ENCODE peak calls at places on chromosomes 3 and 15, in seven cellular contexts. V, Y, D, N, U, L and O are unnamed samples. For H3K4me1, the result is how much of the 10 kb centered on the place peaks cover.

GRCh38 chr15:41883484-41883825 is 10.4 kb downstream of the SPTBN5 start:
- DNase-seq in V (no peak), Y (no peak), D (no peak), N (no peak), U (no peak), L (no peak), O (no peak)

GRCh38 chr3:37712387-37712786 is 149.3 kb upstream of the CTDSPL start:
- DNase-seq in V (peak), Y (no peak), D (no peak), N (no peak), U (no peak), L (no peak), O (no peak)

GRCh38 chr15:29568840-29569532 is 253.3 kb downstream of the TJP1 start:
- DNase-seq in V (peak), Y (peak), D (no peak), N (no peak), U (no peak), L (no peak), O (no peak)

GRCh38 chr15:78243491-78243941 is 9.2 kb upstream of the ACSBG1 start:
- DNase-seq in V (no peak), Y (peak), D (no peak), N (peak), U (peak), L (no peak), O (no peak)

GRCh38 chr15:96345560-96346389 is 15.3 kb downstream of the NR2F2 start:
- DNase-seq in V (peak), Y (peak), D (no peak), N (peak), U (peak), L (no peak), O (peak)

GRCh38 chr15:31483924-31484368 is 157.3 kb downstream of the KLF13 start:
- DNase-seq in V (no peak), Y (peak), D (no peak), N (no peak), U (no peak), L (peak), O (peak)

GRCh38 chr3:176848431-176849214 is 348.7 kb downstream of the TBL1XR1 start:
- DNase-seq in V (no peak), Y (no peak), D (no peak), N (no peak), U (peak), L (no peak), O (no peak)

GRCh38 chr3:143352850-143353550 is 233.4 kb downstream of the CHST2 start:
- DNase-seq in V (no peak), Y (no peak), D (no peak), N (no peak), U (no peak), L (no peak), O (no peak)

GRCh38 chr3:49656541-49657112 is 17.5 kb upstream of the APEH start:
- DNase-seq in V (no peak), Y (no peak), D (no peak), N (no peak), U (no peak), L (no peak), O (no peak)

GRCh38 chr15:59841036-59841435 is 151.9 kb upstream of the BNIP2 start:
- DNase-seq in V (no peak), Y (no peak), D (no peak), N (no peak), U (no peak), L (no peak), O (no peak)

GRCh38 chr3:185900228-185900627 is 37.6 kb downstream of the TRA2B start:
- DNase-seq in V (peak), Y (no peak), D (no peak), N (peak), U (peak), L (no peak), O (no peak)

GRCh38 chr15:84949845-84950569 is 31.6 kb upstream of the PDE8A start:
- DNase-seq in V (no peak), Y (no peak), D (no peak), N (peak), U (no peak), L (no peak), O (no peak)

GRCh38 chr3:125357032-125357658 is 18.0 kb downstream of the ZNF148 start:
- DNase-seq in V (no peak), Y (peak), D (peak), N (peak), U (peak), L (peak), O (peak)

GRCh38 chr3:157089455-157090221 is 70.3 kb downstream of the CCNL1 start:
- DNase-seq in V (no peak), Y (peak), D (no peak), N (no peak), U (peak), L (peak), O (no peak)

GRCh38 chr15:39828374-39828931 is 45.8 kb upstream of the FSIP1 start:
- DNase-seq in V (no peak), Y (no peak), D (no peak), N (peak), U (peak), L (no peak), O (no peak)

GRCh38 chr3:125150525-125151436 is 61.8 kb downstream of the SLC12A8 start:
- DNase-seq in V (peak), Y (peak), D (no peak), N (peak), U (peak), L (no peak), O (no peak)

GRCh38 chr15:31390777-31391486 is 64.3 kb downstream of the KLF13 start:
- DNase-seq in V (no peak), Y (no peak), D (no peak), N (no peak), U (no peak), L (no peak), O (no peak)

GRCh38 chr15:64581408-64581761 is 121.0 kb downstream of the ZNF609 start:
- DNase-seq in V (no peak), Y (no peak), D (no peak), N (no peak), U (no peak), L (no peak), O (no peak)

GRCh38 chr3:46372492-46373359 is 2.0 kb downstream of the CCR5 start:
- DNase-seq in V (peak), Y (peak), D (no peak), N (peak), U (peak), L (no peak), O (no peak)

GRCh38 chr3:150130404-150131100 is 159.9 kb upstream of the PFN2 start:
- DNase-seq in V (no peak), Y (peak), D (no peak), N (no peak), U (no peak), L (no peak), O (no peak)

GRCh38 chr3:191376742-191377141 is 46.4 kb upstream of the UTS2B start:
- DNase-seq in V (no peak), Y (no peak), D (no peak), N (peak), U (peak), L (no peak), O (no peak)

GRCh38 chr3:186025161-186025560 is 83.7 kb downstream of the ETV5 start:
- DNase-seq in V (no peak), Y (no peak), D (no peak), N (peak), U (peak), L (no peak), O (no peak)

GRCh38 chr3:150227839-150228238 is 180.3 kb upstream of the TSC22D2 start:
- DNase-seq in V (peak), Y (peak), D (peak), N (peak), U (peak), L (peak), O (peak)

GRCh38 chr15:83700082-83700481 is 46.2 kb downstream of the ADAMTSL3 start:
- DNase-seq in V (no peak), Y (no peak), D (no peak), N (no peak), U (no peak), L (no peak), O (no peak)

GRCh38 chr3:127373701-127374625 is 86.1 kb upstream of the PRR20G start:
- DNase-seq in V (no peak), Y (peak), D (no peak), N (no peak), U (no peak), L (no peak), O (no peak)

GRCh38 chr15:96264801-96265515 is 65.5 kb upstream of the NR2F2 start:
- DNase-seq in V (no peak), Y (no peak), D (peak), N (no peak), U (peak), L (no peak), O (no peak)

DNA sequence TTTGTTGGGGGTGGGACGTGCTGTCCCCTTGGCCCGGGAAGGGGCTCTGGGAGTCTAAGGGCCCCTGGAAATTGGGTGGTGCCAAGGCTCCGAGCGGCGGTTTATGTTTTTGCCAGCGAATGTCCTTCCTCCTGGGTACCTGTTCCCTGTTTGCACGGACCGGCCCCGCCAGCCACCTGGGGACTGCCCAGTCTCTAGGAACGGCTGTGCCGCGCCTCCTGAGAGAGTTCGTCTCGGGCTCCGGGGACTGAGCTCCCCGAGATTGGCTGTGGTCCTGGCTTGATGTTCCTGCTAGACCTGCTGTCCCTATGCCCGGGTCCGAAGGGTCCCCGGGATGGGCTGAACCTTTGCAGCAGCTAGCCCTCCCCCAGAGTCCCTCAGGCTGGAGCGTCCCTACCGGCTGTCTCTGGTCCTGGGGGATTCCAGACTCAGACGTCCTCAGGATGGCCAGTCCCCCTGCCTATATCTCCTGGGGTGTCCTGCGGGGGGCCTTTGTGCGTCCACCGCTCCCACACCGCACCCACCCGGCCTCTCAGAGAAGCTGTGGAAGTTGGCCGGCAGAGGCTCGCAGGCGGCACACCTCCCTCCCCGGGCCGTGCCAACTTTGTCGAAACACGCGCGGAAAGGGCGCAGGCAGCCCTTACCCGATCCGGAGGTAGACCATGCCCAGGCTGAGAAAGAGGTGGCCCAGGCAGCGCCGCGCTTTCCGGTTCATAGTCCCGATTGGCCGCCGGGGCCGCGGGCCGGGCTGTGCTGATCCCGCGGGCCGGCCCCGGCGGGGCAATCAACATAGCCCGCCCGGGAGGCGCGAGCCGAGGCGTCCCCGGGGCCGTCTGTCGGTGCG is 547 bp downstream of the WNT7A start:
- DNase-seq in V (no peak), Y (peak), D (peak), N (no peak), U (no peak), L (no peak), O (peak)
- H3K4me3 ChIP-seq in V (no peak), Y (peak), D (peak), N (no peak), U (no peak), L (peak), O (peak)

DNA sequence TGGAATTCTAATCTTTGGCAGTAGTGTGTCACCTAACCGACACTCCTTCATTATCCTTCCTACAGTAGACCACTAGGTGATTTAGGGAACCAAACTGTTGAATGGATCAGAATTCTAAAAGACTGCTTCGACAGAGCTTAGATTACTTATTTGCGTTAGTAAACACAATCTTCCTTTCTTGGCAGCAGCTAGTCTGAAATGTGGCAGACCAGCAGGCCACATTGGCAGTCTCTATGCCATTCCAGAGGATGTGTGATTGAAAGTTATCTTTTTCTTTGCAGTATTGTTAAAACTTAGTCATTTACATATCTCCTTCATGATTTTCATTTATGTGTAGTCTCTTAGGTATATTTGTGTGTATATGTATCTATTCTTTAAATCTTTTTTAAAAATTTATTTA is 23.6 kb downstream of the MBNL1 start:
- DNase-seq in V (no peak), Y (no peak), D (no peak), N (no peak), U (no peak), L (no peak), O (no peak)
- H3K4me1 ChIP-seq in V (under half), Y (under half), D (under half), N (under half), U (under half), L (half or more), O (half or more)

DNA sequence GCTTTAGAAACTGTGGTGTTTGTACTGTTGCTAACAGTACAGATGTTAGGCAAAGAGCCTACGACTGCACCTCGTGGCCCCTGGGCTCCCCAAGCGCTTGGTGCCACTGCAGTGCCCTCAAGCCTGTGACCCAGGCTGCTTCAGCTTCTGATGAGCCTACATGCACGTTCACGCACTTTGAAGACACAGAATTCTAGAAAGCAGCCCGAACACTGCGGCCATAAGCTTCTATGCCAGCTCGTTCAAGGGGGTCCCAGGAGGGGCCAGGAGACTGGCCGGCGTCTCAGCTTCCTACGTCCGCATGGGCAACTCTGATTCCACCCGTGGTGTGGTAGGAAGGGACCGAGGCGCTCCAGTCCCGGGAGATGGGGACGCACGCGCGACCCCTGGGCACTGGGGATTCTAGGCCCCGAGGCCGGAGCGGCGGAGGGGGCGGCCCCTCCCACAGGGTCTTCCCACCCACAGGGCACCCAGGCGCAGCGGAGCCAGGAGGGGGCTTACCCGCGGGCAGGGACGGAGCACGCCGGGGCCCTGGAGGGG is 653 bp downstream of the MYO5C start:
- DNase-seq in V (peak), Y (peak), D (no peak), N (no peak), U (no peak), L (no peak), O (no peak)
- H3K4me3 ChIP-seq in V (peak), Y (peak), D (peak), N (no peak), U (no peak), L (no peak), O (peak)

DNA sequence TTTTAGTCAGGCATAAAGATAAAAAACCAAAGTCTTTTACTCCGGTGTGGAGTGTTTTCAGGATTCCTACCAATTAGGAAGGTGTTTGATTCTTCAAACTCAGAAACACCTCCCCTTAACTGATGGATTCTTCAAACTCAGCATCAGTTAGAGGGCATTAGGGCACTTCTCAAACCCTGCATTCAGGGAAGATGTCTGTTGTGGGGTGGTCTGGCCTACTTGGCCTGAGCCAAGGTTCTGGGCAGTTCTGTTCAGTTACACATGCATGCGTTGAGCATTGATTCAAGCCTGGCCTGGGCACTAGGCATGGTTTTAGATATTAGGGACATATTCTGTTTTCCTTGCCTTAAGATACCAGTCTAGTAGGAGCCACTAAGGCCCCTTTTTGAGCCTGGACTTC is 1.0 kb downstream of the HGD start:
- DNase-seq in V (no peak), Y (no peak), D (no peak), N (no peak), U (no peak), L (no peak), O (no peak)
- H3K4me1 ChIP-seq in V (under half), Y (under half), D (under half), N (under half), U (under half), L (under half), O (under half)

GRCh38 chr3:183553263-183554026 is 2.1 kb downstream of the KLHL6 start:
- DNase-seq in V (peak), Y (no peak), D (no peak), N (no peak), U (no peak), L (no peak), O (no peak)
- H3K4me3 ChIP-seq in V (peak), Y (no peak), D (no peak), N (no peak), U (no peak), L (peak), O (no peak)

DNA sequence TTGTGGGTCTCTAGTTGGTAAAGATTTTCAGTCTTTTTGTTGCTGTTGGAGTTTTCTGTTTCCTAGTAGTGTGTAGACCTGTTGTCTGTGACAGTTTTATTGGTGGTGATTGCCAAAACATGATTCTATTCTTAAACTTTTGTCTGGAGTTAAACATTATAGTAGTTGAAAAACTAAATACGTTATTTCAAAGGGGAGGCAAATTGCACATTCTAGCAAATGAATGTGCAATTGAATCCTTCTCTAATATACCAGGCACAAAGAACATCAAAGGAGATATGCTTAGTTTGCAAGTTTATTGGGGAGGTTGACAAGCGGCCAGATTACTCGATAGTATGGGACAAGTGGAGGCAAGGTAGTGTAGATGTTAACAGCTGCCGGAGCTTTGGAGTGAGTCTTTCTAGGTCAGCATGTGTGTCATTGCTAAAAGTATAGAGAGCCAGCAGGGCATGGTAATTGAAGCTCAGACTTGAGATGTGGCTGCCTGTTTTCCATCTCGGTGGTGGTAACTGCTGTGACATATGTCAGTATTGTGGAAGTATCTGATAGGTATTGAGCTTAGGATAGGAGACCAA is 20.6 kb downstream of the CHD2 start:
- DNase-seq in V (no peak), Y (no peak), D (no peak), N (no peak), U (no peak), L (no peak), O (no peak)
- H3K4me1 ChIP-seq in V (under half), Y (under half), D (under half), N (under half), U (under half), L (half or more), O (half or more)